ENCODE peak calls at places on chromosomes 6 and 20, in ten cellular contexts. A is occipital lobe; H is activated CD8-positive, alpha-beta memory T cell treated with anti-CD3 and anti-CD28 coated beads for 4 hours; M is Calu3; K is uterus; S is lung; Q is GM20000; C is T-cell; R is NCI-H146; N is CD8-positive, alpha-beta memory T cell. V is an unnamed sample.

GRCh38 chr6:108675226-108676160 is 114.8 kb downstream of the FOXO3 start:
- DNase-seq in C (no peak), H (no peak), M (no peak), R (no peak), Q (no peak), K (no peak), A (no peak), S (no peak), N (no peak), V (no peak)

GRCh38 chr6:87755697-87756671 is 54.0 kb upstream of the AKIRIN2 start:
- DNase-seq in K (no peak), N (no peak), A (no peak), M (no peak), C (no peak), S (no peak), Q (no peak), H (no peak), R (no peak), V (no peak)

GRCh38 chr20:63186084-63186483 is 29.8 kb downstream of the YTHDF1 start:
- DNase-seq in H (no peak), C (no peak), S (no peak), K (no peak), Q (no peak), M (no peak), A (no peak), R (no peak), N (no peak), V (no peak)

GRCh38 chr6:61809004-61809595 is 476.9 kb downstream of the KHDRBS2 start:
- DNase-seq in K (no peak), A (no peak), H (no peak), S (no peak), C (no peak), N (no peak), M (no peak), R (peak), Q (peak), V (no peak)

GRCh38 chr20:54320148-54320607 is 112.3 kb downstream of the PFDN4 start:
- DNase-seq in H (no peak), M (peak), Q (no peak), S (no peak), N (no peak), K (no peak), R (no peak), A (no peak), C (no peak), V (no peak)

GRCh38 chr6:109221543-109222195 is 126.4 kb downstream of the CEP57L1 start:
- DNase-seq in N (no peak), Q (no peak), A (no peak), R (no peak), H (no peak), C (no peak), M (no peak), S (no peak), K (no peak), V (no peak)

GRCh38 chr6:108594640-108595039 is 33.9 kb downstream of the FOXO3 start:
- DNase-seq in A (no peak), H (no peak), R (no peak), Q (no peak), M (no peak), N (no peak), K (no peak), C (no peak), S (peak), V (no peak)

GRCh38 chr20:39338977-39339376 is 376.8 kb downstream of the DHX35 start:
- DNase-seq in M (no peak), Q (peak), N (no peak), A (no peak), R (no peak), K (no peak), S (no peak), H (no peak), C (no peak), V (no peak)

GRCh38 chr6:143822584-143823024 is 20.5 kb upstream of the LTV1 start:
- DNase-seq in M (no peak), R (no peak), C (no peak), K (no peak), A (no peak), Q (no peak), N (no peak), H (no peak), S (no peak), V (no peak)

GRCh38 chr6:159094444-159095252 is 49.9 kb upstream of the TAGAP start:
- DNase-seq in K (no peak), R (no peak), N (peak), A (no peak), H (no peak), C (peak), S (no peak), Q (peak), M (no peak), V (peak)

GRCh38 chr6:128659878-128660622 is 139.7 kb upstream of the PTPRK start:
- DNase-seq in R (peak), K (no peak), C (no peak), N (no peak), S (no peak), A (no peak), Q (no peak), H (no peak), M (no peak), V (no peak)

GRCh38 chr20:19934792-19935491 is 82.2 kb upstream of the NAA20 start:
- DNase-seq in K (no peak), N (no peak), Q (peak), S (peak), R (peak), M (peak), A (peak), H (no peak), C (no peak), V (no peak)

GRCh38 chr6:143969077-143969476 is 39.0 kb downstream of the PLAGL1 start:
- DNase-seq in N (no peak), M (no peak), Q (no peak), A (no peak), S (no peak), K (no peak), R (no peak), C (no peak), H (no peak), V (no peak)

GRCh38 chr20:62876826-62877728 is 15.5 kb upstream of the TCFL5 start:
- DNase-seq in M (no peak), Q (no peak), R (no peak), N (no peak), S (peak), H (no peak), K (peak), A (no peak), C (no peak), V (no peak)

GRCh38 chr20:57560554-57561355 is at the start of gene PCK1:
- DNase-seq in K (peak), H (no peak), C (no peak), S (no peak), M (peak), A (no peak), Q (no peak), N (no peak), R (peak), V (no peak)

GRCh38 chr6:52399511-52400315 is 20.4 kb upstream of the EFHC1 start:
- DNase-seq in K (no peak), R (peak), H (no peak), A (no peak), C (peak), N (no peak), Q (peak), M (peak), S (no peak), V (peak)

GRCh38 chr6:40585218-40585617 is 1.9 kb downstream of the LRFN2 start:
- DNase-seq in A (no peak), H (no peak), Q (no peak), M (no peak), R (no peak), C (no peak), N (no peak), K (no peak), S (no peak), V (no peak)

GRCh38 chr6:77034161-77034560 is 429.1 kb downstream of the HTR1B start:
- DNase-seq in N (no peak), S (no peak), R (no peak), M (no peak), A (no peak), K (no peak), Q (no peak), H (no peak), C (no peak), V (no peak)

GRCh38 chr6:119541132-119541905 is 191.8 kb upstream of the MAN1A1 start:
- DNase-seq in C (no peak), N (no peak), A (no peak), R (no peak), Q (no peak), K (no peak), M (no peak), S (no peak), H (no peak), V (no peak)

GRCh38 chr6:34295721-34296120 is 46.9 kb upstream of the SMIM29 start:
- DNase-seq in R (no peak), C (no peak), H (no peak), M (no peak), N (no peak), K (no peak), A (no peak), Q (peak), S (no peak), V (no peak)

GRCh38 chr6:167846997-167847606 is 20.4 kb downstream of the AFDN start:
- DNase-seq in S (no peak), Q (no peak), N (no peak), C (no peak), M (no peak), H (no peak), A (no peak), K (no peak), R (no peak), V (no peak)

V was measured in activated naive CD4-positive, alpha-beta T cell treated with anti-CD3 and anti-CD28 coated beads, Interleukin-2, amount 10 ng/mL, durations not matched to agents 7 days and 5 days.